ENCODE peak calls at places on chromosomes 1 and 21, in nine cellular contexts. V, Q, I, X, Z, B, A, F and K are unnamed samples.

GRCh38 chr1:5993553-5994510 is 1.6 kb upstream of the NPHP4 start:
- DNase-seq in Q (no peak), B (no peak), A (no peak), F (no peak), V (no peak), Z (no peak), X (no peak), I (no peak), K (no peak)

GRCh38 chr1:170804419-170804818 is 130.9 kb upstream of the MROH9 start:
- DNase-seq in X (peak), I (no peak), Z (no peak), V (no peak), F (no peak), Q (no peak), A (no peak), B (no peak), K (no peak)

GRCh38 chr1:112509005-112509659 is 367 bp downstream of the WNT2B start:
- DNase-seq in V (no peak), X (peak), A (no peak), Z (no peak), F (no peak), B (peak), Q (no peak), I (no peak), K (no peak)

GRCh38 chr1:119047040-119047438 is 58.9 kb upstream of the TBX15 start:
- DNase-seq in F (peak), B (no peak), Q (peak), I (no peak), A (no peak), Z (peak), X (no peak), V (no peak), K (no peak)

GRCh38 chr1:85283475-85284199 is 7.2 kb upstream of the BCL10 start:
- DNase-seq in F (no peak), V (no peak), I (no peak), Q (no peak), A (no peak), X (peak), B (no peak), Z (no peak), K (peak)

GRCh38 chr1:161199506-161200119 is 759 bp upstream of the ADAMTS4 start:
- DNase-seq in F (no peak), A (no peak), Z (no peak), B (no peak), I (peak), X (no peak), V (no peak), Q (no peak), K (no peak)

GRCh38 chr1:100921110-100921706 is 25.3 kb downstream of the SLC30A7 start:
- DNase-seq in A (no peak), Z (peak), X (peak), I (peak), V (no peak), Q (peak), B (no peak), F (peak), K (no peak)

GRCh38 chr1:212256404-212256803 is 28.8 kb upstream of the PPP2R5A start:
- DNase-seq in Q (no peak), I (no peak), B (no peak), A (no peak), F (no peak), V (no peak), X (no peak), Z (no peak), K (no peak)

GRCh38 chr1:56045477-56045876 is 533.9 kb downstream of the PLPP3 start:
- DNase-seq in Q (no peak), X (no peak), B (no peak), A (no peak), Z (peak), F (no peak), V (no peak), I (no peak), K (no peak)

GRCh38 chr1:203937678-203938330 is 76.4 kb downstream of the SNRPE start:
- DNase-seq in Z (no peak), X (no peak), F (peak), A (peak), V (no peak), Q (no peak), I (no peak), B (no peak), K (no peak)

GRCh38 chr1:202892501-202892900 is 3.6 kb upstream of the RABIF start:
- DNase-seq in A (no peak), X (no peak), B (no peak), F (no peak), Q (no peak), V (no peak), Z (no peak), I (no peak), K (no peak)

GRCh38 chr1:232221790-232222499 is 408.0 kb downstream of the SIPA1L2 start:
- DNase-seq in I (no peak), X (no peak), B (no peak), A (peak), Q (peak), F (no peak), Z (peak), V (no peak), K (no peak)

GRCh38 chr1:93961443-93961842 is 52.2 kb upstream of the GCLM start:
- DNase-seq in A (no peak), I (no peak), F (no peak), V (no peak), Q (no peak), X (no peak), B (no peak), Z (no peak), K (no peak)

GRCh38 chr1:66933887-66934700 is 9.3 kb downstream of the MIER1 start:
- DNase-seq in Q (peak), Z (no peak), X (peak), B (no peak), I (no peak), F (no peak), A (peak), V (no peak), K (no peak)

GRCh38 chr1:204207136-204207616 is 6.6 kb downstream of the GOLT1A start:
- DNase-seq in I (peak), A (peak), Q (peak), X (peak), B (peak), Z (no peak), V (peak), F (peak), K (peak)

GRCh38 chr1:206608108-206608698 is 4.1 kb downstream of the EIF2D start:
- DNase-seq in F (peak), B (peak), X (peak), A (no peak), I (peak), V (no peak), Z (peak), Q (peak), K (peak)

GRCh38 chr1:119674835-119675289 is 26.8 kb upstream of the ZNF697 start:
- DNase-seq in V (no peak), A (no peak), I (peak), X (no peak), F (peak), Q (peak), B (peak), Z (peak), K (peak)

GRCh38 chr21:45384656-45385548 is 20.1 kb upstream of the COL18A1 start:
- DNase-seq in B (no peak), Q (no peak), F (no peak), Z (no peak), V (no peak), X (no peak), I (no peak), A (no peak), K (no peak)

GRCh38 chr1:208235983-208236761 is 8.0 kb downstream of the PLXNA2 start:
- DNase-seq in X (peak), A (no peak), Z (peak), I (no peak), F (peak), B (no peak), Q (peak), V (no peak), K (peak)

GRCh38 chr1:218364028-218364710 is 19.0 kb downstream of the TGFB2 start:
- DNase-seq in X (no peak), F (no peak), V (no peak), B (no peak), A (no peak), I (no peak), Z (no peak), Q (no peak), K (no peak)

GRCh38 chr1:207910678-207911354 is at the start of gene CD34:
- DNase-seq in V (no peak), Q (peak), B (no peak), F (peak), Z (no peak), I (no peak), A (no peak), X (no peak), K (no peak)

GRCh38 chr1:17212487-17213121 is 7.7 kb downstream of the PADI1 start:
- DNase-seq in B (peak), A (peak), F (peak), X (no peak), Z (peak), V (no peak), Q (peak), I (peak), K (no peak)

GRCh38 chr1:241817331-241817792 is 30.6 kb upstream of the EXO1 start:
- DNase-seq in F (peak), V (no peak), I (no peak), B (no peak), Z (peak), Q (peak), A (no peak), X (no peak), K (no peak)